ENCODE peak calls at places on chromosomes 11 and 22, in ten cellular contexts. B is adrenal gland; U is colonic mucosa; T is upper lobe of right lung; Y is Peyer's patch; E is H9; H is tibial artery; C is HCT116; O is CD4-positive, CD25-positive, alpha-beta regulatory T cell; M is IMR-90. G is an unnamed sample.
A peak's percentile ranks its signal among the peaks of the same experiment; 100 is the strongest.

GRCh38 chr11:130762342-130763037 is 153.8 kb downstream of the SNX19 start:
- DNase-seq in U (no peak), B (no peak), E (no peak), H (no peak), T (no peak), O (no peak), C (no peak), M (no peak), Y (no peak), G (no peak)

GRCh38 chr22:49448546-49448945 is 379.1 kb downstream of the BRD1 start:
- DNase-seq in C (no peak), T (no peak), E (no peak), M (no peak), Y (no peak), O (no peak), U (no peak), B (no peak), H (peak; percentile 43), G (no peak)

GRCh38 chr11:61274084-61274483 is 21.0 kb downstream of the VWCE start:
- DNase-seq in H (no peak), M (no peak), B (no peak), O (no peak), Y (no peak), E (no peak), T (no peak), C (no peak), U (no peak), G (no peak)

GRCh38 chr11:45620243-45620642 is 45.2 kb downstream of the CHST1 start:
- DNase-seq in E (no peak), C (no peak), M (no peak), B (no peak), Y (no peak), O (no peak), H (no peak), U (no peak), T (no peak), G (no peak)

GRCh38 chr11:65262381-65262680 is 569 bp downstream of the POLA2 start:
- DNase-seq in T (no peak), C (no peak), E (no peak), Y (no peak), H (peak; percentile 79), O (no peak), M (no peak), B (peak; percentile 59), U (peak; percentile 54), G (no peak)

GRCh38 chr11:95255523-95256165 is 24.6 kb upstream of the SESN3 start:
- DNase-seq in U (no peak), E (no peak), O (no peak), Y (no peak), T (no peak), H (no peak), M (no peak), B (no peak), C (no peak), G (no peak)

GRCh38 chr11:12667646-12668045 is 6.6 kb upstream of the TEAD1 start:
- DNase-seq in H (no peak), Y (no peak), M (no peak), E (no peak), B (no peak), T (no peak), C (no peak), U (no peak), O (no peak), G (no peak)

GRCh38 chr11:45409587-45409986 is 123.4 kb upstream of the SYT13 start:
- DNase-seq in B (no peak), U (no peak), H (no peak), M (no peak), O (no peak), T (no peak), C (no peak), E (no peak), Y (no peak), G (no peak)

GRCh38 chr22:31102441-31103081 is 4.8 kb downstream of the SELENOM start:
- DNase-seq in Y (peak; percentile 41), U (peak; percentile 65), O (no peak), B (peak; percentile 92), H (peak; percentile 97), T (no peak), C (no peak), M (peak; percentile 98), E (no peak), G (peak; percentile 88)

GRCh38 chr11:122113836-122114235 is 2.2 kb downstream of the BLID start:
- DNase-seq in B (no peak), Y (no peak), E (no peak), M (peak; percentile 49), C (no peak), O (no peak), H (no peak), U (no peak), T (no peak), G (no peak)

GRCh38 chr11:112364962-112365481 is 104.4 kb upstream of the PLET1 start:
- DNase-seq in E (no peak), H (no peak), T (no peak), C (no peak), Y (no peak), M (peak; percentile 99), U (no peak), O (no peak), B (no peak), G (no peak)

GRCh38 chr11:46252373-46252914 is 25.0 kb upstream of the CREB3L1 start:
- DNase-seq in C (no peak), U (peak; percentile 59), H (no peak), B (no peak), E (peak; percentile 15), M (no peak), Y (no peak), O (no peak), T (no peak), G (no peak)

GRCh38 chr11:33646629-33647028 is 54.0 kb downstream of the C11orf91 start:
- DNase-seq in E (no peak), H (no peak), M (peak; percentile 23), C (no peak), T (no peak), B (no peak), O (no peak), Y (no peak), U (no peak), G (no peak)

GRCh38 chr22:44291265-44292006 is 21.3 kb downstream of the SHISAL1 start:
- DNase-seq in Y (no peak), M (peak; percentile 7), H (no peak), C (no peak), U (no peak), T (no peak), E (no peak), B (no peak), O (no peak), G (no peak)

GRCh38 chr22:21876486-21877176 is 9.2 kb upstream of the MAPK1 start:
- DNase-seq in O (peak; percentile 39), C (no peak), H (no peak), E (no peak), B (no peak), U (no peak), M (peak; percentile 68), Y (no peak), T (no peak), G (no peak)

GRCh38 chr22:32693102-32693501 is 108.4 kb upstream of the TIMP3 start:
- DNase-seq in O (no peak), B (no peak), Y (no peak), H (no peak), E (no peak), M (no peak), U (no peak), T (no peak), C (no peak), G (no peak)

GRCh38 chr11:50032574-50032973 is at the start of gene OR4C45:
- DNase-seq in Y (no peak), E (no peak), B (no peak), C (no peak), H (no peak), U (no peak), O (no peak), M (no peak), T (no peak), G (no peak)

GRCh38 chr11:50030193-50030592 is 2.5 kb upstream of the OR4C45 start:
- DNase-seq in Y (no peak), E (no peak), O (no peak), H (no peak), C (no peak), B (no peak), U (no peak), M (no peak), T (no peak), G (no peak)
- H3K9me3 ChIP-seq in Y (no peaks in the 10 kb centered on the region), E (peaks cover 71% of the 10 kb centered on the region), O (no peaks in the 10 kb centered on the region), H (no peaks in the 10 kb centered on the region), C (no peaks in the 10 kb centered on the region), B (no peaks in the 10 kb centered on the region), U (no peaks in the 10 kb centered on the region), M (peaks cover 10% of the 10 kb centered on the region), T (no peaks in the 10 kb centered on the region), G (no peaks in the 10 kb centered on the region)

GRCh38 chr22:34587357-34588356 is 478.3 kb upstream of the ISX start:
- DNase-seq in Y (no peak), U (no peak), E (no peak), O (no peak), B (no peak), T (no peak), M (no peak), C (no peak), H (no peak), G (no peak)
- H3K27ac ChIP-seq in Y (no peak overlapping the region), U (no peak overlapping the region), E (no peak overlapping the region), O (no peak overlapping the region), B (no peak overlapping the region), T (no peak overlapping the region), M (no peak overlapping the region), C (no peak overlapping the region), H (no peak overlapping the region), G (no peak overlapping the region)

DNA sequence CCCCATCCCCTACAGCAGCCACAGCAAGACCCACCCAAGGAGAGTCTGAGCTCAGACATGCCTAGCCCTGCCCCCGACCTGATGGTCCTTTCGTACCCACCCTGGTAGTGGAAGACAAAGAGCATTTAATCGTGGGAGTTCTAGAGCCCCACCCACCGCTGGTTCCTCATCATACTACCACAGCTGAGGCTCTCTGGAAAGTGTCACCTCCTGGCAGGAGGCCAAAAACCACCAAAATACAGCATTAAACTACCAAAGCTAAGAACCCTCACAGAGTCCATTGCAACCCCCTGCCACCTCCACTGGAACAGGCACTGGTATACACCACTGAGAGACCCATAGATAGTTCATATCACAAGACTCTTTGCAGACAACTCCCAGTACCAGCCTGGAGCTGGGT is 311.1 kb downstream of the TENM4 start:
- DNase-seq in M (no peak), C (no peak), O (no peak), T (no peak), Y (no peak), E (no peak), B (no peak), H (no peak), U (no peak), G (no peak)
- H3K9me3 ChIP-seq in M (peaks cover 2% of the 10 kb centered on the region), C (no peaks in the 10 kb centered on the region), O (no peaks in the 10 kb centered on the region), T (no peaks in the 10 kb centered on the region), Y (peaks cover 3% of the 10 kb centered on the region), E (no peaks in the 10 kb centered on the region), B (no peaks in the 10 kb centered on the region), H (no peaks in the 10 kb centered on the region), U (no peaks in the 10 kb centered on the region), G (no peaks in the 10 kb centered on the region)

DNA sequence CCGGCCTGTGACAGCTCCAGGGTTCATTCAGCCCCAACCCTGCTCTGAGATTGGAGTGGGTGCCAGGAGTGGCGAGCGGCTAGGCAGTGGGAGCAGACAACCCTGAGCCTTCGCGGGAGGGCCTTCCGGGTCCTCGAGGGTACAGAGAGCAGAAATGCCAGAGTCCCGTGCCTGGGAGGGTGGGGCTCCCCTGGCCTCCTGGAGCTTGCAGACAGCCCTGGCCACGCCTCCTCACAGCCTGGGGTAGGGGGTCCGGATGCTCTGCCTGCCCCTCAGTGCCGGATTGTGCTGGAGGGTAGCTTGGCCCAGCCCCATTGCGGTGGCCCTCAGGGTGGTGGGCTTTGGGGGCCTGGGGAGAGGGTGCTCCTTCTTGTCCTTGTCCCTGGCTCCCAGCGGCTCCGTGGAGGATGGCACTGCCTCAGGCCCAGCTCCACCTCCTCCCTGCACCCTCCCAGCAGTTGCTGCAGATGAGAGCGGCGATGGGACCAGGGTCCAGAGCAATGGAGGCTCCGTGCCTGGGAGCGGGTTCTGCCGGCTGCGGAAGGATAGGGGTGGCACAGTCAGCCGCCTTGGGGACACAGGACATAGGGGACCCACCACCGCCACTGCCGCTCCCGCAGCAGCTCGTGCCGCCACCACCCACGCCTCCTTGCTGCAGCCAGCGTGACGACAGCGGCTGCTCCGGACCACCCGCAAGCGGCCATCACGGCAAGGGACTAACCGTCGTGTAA is 34.9 kb upstream of the OR10G7 start:
- DNase-seq in E (peak; percentile 44), H (no peak), C (no peak), Y (no peak), M (no peak), T (peak; percentile 70), O (peak; percentile 7), B (no peak), U (peak; percentile 58), G (peak; percentile 59)
- H3K27ac ChIP-seq in E (no peak overlapping the region), H (no peak overlapping the region), C (no peak overlapping the region), Y (peak overlapping the region; percentile 42), M (no peak overlapping the region), T (no peak overlapping the region), O (no peak overlapping the region), B (peak overlapping the region; percentile 46), U (no peak overlapping the region), G (no peak overlapping the region)